ENCODE peak calls at places on chromosomes 6 and 20, in nine cellular contexts. I, E, A, T, H, D, P, M and B are unnamed samples.

GRCh38 chr20:38110525-38111178 is 54.4 kb downstream of the TGM2 start:
- DNase-seq in I (no peak), E (no peak), A (no peak), T (no peak), H (no peak), D (no peak), P (no peak), M (no peak), B (no peak)

GRCh38 chr6:153538491-153538890 is 407.4 kb upstream of the RGS17 start:
- DNase-seq in I (no peak), E (no peak), A (no peak), T (no peak), H (no peak), D (no peak), P (no peak), M (no peak), B (no peak)

GRCh38 chr20:8234580-8234979 is 102.5 kb downstream of the PLCB1 start:
- DNase-seq in I (no peak), E (no peak), A (no peak), T (no peak), H (no peak), D (no peak), P (no peak), M (no peak), B (no peak)

GRCh38 chr6:5338177-5338960 is 77.1 kb downstream of the FARS2 start:
- DNase-seq in I (no peak), E (no peak), A (no peak), T (no peak), H (no peak), D (no peak), P (peak), M (no peak), B (no peak)

GRCh38 chr6:24340998-24341934 is 16.6 kb downstream of the DCDC2 start:
- DNase-seq in I (peak), E (no peak), A (no peak), T (no peak), H (no peak), D (no peak), P (peak), M (no peak), B (no peak)

GRCh38 chr20:51385941-51386530 is 156.5 kb downstream of the NFATC2 start:
- DNase-seq in I (peak), E (no peak), A (no peak), T (no peak), H (peak), D (no peak), P (peak), M (no peak), B (peak)

GRCh38 chr6:109891924-109892323 is 86.2 kb upstream of the GPR6 start:
- DNase-seq in I (no peak), E (no peak), A (no peak), T (no peak), H (no peak), D (peak), P (no peak), M (no peak), B (no peak)

GRCh38 chr6:148316308-148316707 is 26.3 kb upstream of the SASH1 start:
- DNase-seq in I (no peak), E (no peak), A (no peak), T (peak), H (no peak), D (no peak), P (peak), M (peak), B (no peak)